ENCODE peak calls at places on chromosomes 3 and 15, in seven cellular contexts. N is stimulated activated CD8-positive, alpha-beta memory T cell treated with anti-CD3 and anti-CD28 coated beads, Interleukin-2, amount 100 ng/mL, for 1 hour; C is AG08395; K is HFFc6; D is effector memory CD4-positive, alpha-beta T cell; L is progenitor cell of endocrine pancreas; P is Panc1. R is an unnamed sample.

GRCh38 chr15:89399390-89400120 is 64.9 kb upstream of the POLG start:
- DNase-seq in K (no peak), C (peak), D (no peak), P (no peak), N (no peak), L (no peak), R (no peak)

GRCh38 chr3:183698760-183699159 is 1.2 kb downstream of the YEATS2 start:
- DNase-seq in C (peak), L (no peak), N (no peak), K (peak), P (no peak), D (no peak), R (no peak)

GRCh38 chr15:52124270-52124878 is 11.8 kb upstream of the BCL2L10 start:
- DNase-seq in K (peak), L (no peak), N (no peak), C (peak), D (no peak), P (peak), R (no peak)

GRCh38 chr3:152865675-152866074 is 30.7 kb downstream of the P2RY1 start:
- DNase-seq in N (no peak), L (no peak), K (no peak), D (no peak), P (no peak), C (no peak), R (no peak)

GRCh38 chr15:64501396-64501716 is 41.0 kb downstream of the ZNF609 start:
- DNase-seq in C (no peak), P (no peak), L (no peak), D (no peak), K (no peak), N (no peak), R (no peak)

GRCh38 chr3:103295974-103296570 is 861.3 kb downstream of the ZPLD1 start:
- DNase-seq in K (no peak), N (no peak), D (no peak), P (peak), C (no peak), L (no peak), R (no peak)

GRCh38 chr3:194249323-194250103 is 101.6 kb downstream of the CPN2 start:
- DNase-seq in D (no peak), N (no peak), K (no peak), C (no peak), P (no peak), L (no peak), R (no peak)

GRCh38 chr3:14234197-14235002 is 55.8 kb downstream of the LSM3 start:
- DNase-seq in P (no peak), D (no peak), N (no peak), K (no peak), L (no peak), C (no peak), R (no peak)

GRCh38 chr15:37581866-37582532 is 352.4 kb upstream of the TMCO5A start:
- DNase-seq in C (no peak), N (no peak), D (no peak), P (no peak), L (no peak), K (no peak), R (no peak)

GRCh38 chr3:193040836-193041672 is 123.4 kb upstream of the MB21D2 start:
- DNase-seq in N (no peak), K (peak), D (no peak), L (no peak), P (peak), C (peak), R (peak)

GRCh38 chr3:34676431-34676830 is 878.0 kb downstream of the PDCD6IP start:
- DNase-seq in P (peak), K (no peak), N (no peak), D (no peak), C (no peak), L (no peak), R (no peak)

GRCh38 chr3:144034715-144035114 is 63.1 kb downstream of the DIPK2A start:
- DNase-seq in L (no peak), K (no peak), P (no peak), C (no peak), N (no peak), D (no peak), R (no peak)

GRCh38 chr3:38253704-38254103 is 11.9 kb upstream of the SLC22A13 start:
- DNase-seq in N (no peak), C (no peak), D (no peak), L (no peak), P (no peak), K (no peak), R (no peak)

GRCh38 chr3:122536634-122537033 is 21.9 kb upstream of the KPNA1 start:
- DNase-seq in P (no peak), C (no peak), D (no peak), K (no peak), N (no peak), L (no peak), R (no peak)

GRCh38 chr3:170961616-170962400 is 53.4 kb upstream of the EIF5A2 start:
- DNase-seq in K (peak), P (peak), N (no peak), L (no peak), D (no peak), C (peak), R (no peak)

GRCh38 chr3:21718161-21718765 is 32.7 kb downstream of the ZNF385D start:
- DNase-seq in K (peak), C (peak), L (no peak), P (peak), N (no peak), D (no peak), R (no peak)

GRCh38 chr3:177284383-177284881 is 87.2 kb upstream of the TBL1XR1 start:
- DNase-seq in P (no peak), N (no peak), D (no peak), K (no peak), C (peak), L (no peak), R (no peak)

GRCh38 chr15:78058401-78058935 is 19.0 kb downstream of the TBC1D2B start:
- DNase-seq in N (no peak), C (no peak), K (no peak), P (no peak), D (no peak), L (no peak), R (no peak)

GRCh38 chr15:59953392-59953883 is 50.7 kb upstream of the FOXB1 start:
- DNase-seq in K (no peak), N (no peak), D (no peak), P (no peak), L (peak), C (no peak), R (no peak)

GRCh38 chr3:49198611-49199230 is 27.3 kb downstream of the KLHDC8B start:
- DNase-seq in D (no peak), K (no peak), N (no peak), P (no peak), L (no peak), C (no peak), R (no peak)

GRCh38 chr3:171565671-171566070 is 105.5 kb upstream of the TNIK start:
- DNase-seq in L (no peak), C (peak), P (no peak), N (no peak), K (peak), D (no peak), R (no peak)

GRCh38 chr3:107222927-107223326 is 154.3 kb upstream of the CCDC54 start:
- DNase-seq in C (peak), D (no peak), N (no peak), L (no peak), K (peak), P (no peak), R (no peak)

GRCh38 chr3:188631291-188632010 is 477.5 kb downstream of the LPP start:
- DNase-seq in L (no peak), N (no peak), D (no peak), K (peak), P (peak), C (peak), R (no peak)

GRCh38 chr3:158718490-158719170 is 13.6 kb downstream of the RARRES1 start:
- DNase-seq in N (no peak), K (peak), L (no peak), D (no peak), C (peak), P (no peak), R (no peak)

GRCh38 chr3:13021141-13021933 is 51.9 kb downstream of the IQSEC1 start:
- DNase-seq in K (no peak), C (no peak), P (no peak), D (no peak), L (no peak), N (no peak), R (no peak)

GRCh38 chr3:105842943-105843342 is 25.9 kb downstream of the CBLB start:
- DNase-seq in P (no peak), C (no peak), K (no peak), N (no peak), D (no peak), L (no peak), R (no peak)

GRCh38 chr3:114527036-114527644 is 233.3 kb downstream of the TIGIT start:
- DNase-seq in D (no peak), C (peak), L (no peak), N (no peak), K (peak), P (no peak), R (no peak)

GRCh38 chr15:72472907-72473669 is 1.0 kb upstream of the ARIH1 start:
- DNase-seq in L (no peak), D (no peak), P (no peak), K (no peak), N (no peak), C (no peak), R (peak)

GRCh38 chr3:149382091-149382467 is 4.6 kb upstream of the TM4SF1 start:
- DNase-seq in C (peak), N (no peak), P (no peak), K (peak), D (no peak), L (no peak), R (no peak)

GRCh38 chr3:165211749-165212148 is 15.6 kb upstream of the SLITRK3 start:
- DNase-seq in P (no peak), N (no peak), L (no peak), C (no peak), K (no peak), D (no peak), R (no peak)

GRCh38 chr3:174417568-174417967 is 441.6 kb upstream of the NAALADL2 start:
- DNase-seq in N (no peak), C (no peak), K (no peak), L (no peak), P (no peak), D (no peak), R (no peak)

GRCh38 chr15:26590673-26591072 is 182.2 kb downstream of the GABRB3 start:
- DNase-seq in D (no peak), N (no peak), C (no peak), K (no peak), L (no peak), P (no peak), R (no peak)

GRCh38 chr3:98885851-98886250 is 15.6 kb downstream of the DCBLD2 start:
- DNase-seq in C (no peak), L (no peak), N (no peak), K (peak), P (no peak), D (no peak), R (no peak)

GRCh38 chr3:151630035-151630434 is 103.7 kb upstream of the AADACL2 start:
- DNase-seq in L (no peak), K (no peak), P (peak), D (no peak), C (no peak), N (no peak), R (no peak)

GRCh38 chr3:135848051-135848450 is 117.5 kb upstream of the PPP2R3A start:
- DNase-seq in L (no peak), K (no peak), P (no peak), D (no peak), C (no peak), N (no peak), R (no peak)